ENCODE peak calls at places on chromosomes 7 and 10, in six cellular contexts. Y is foreskin fibroblast; S is choroid plexus epithelial cell; N is HS-27A; D is ureter; O is stimulated activated naive CD4-positive, alpha-beta T cell. L is an unnamed sample.
A peak's percentile ranks its signal among the peaks of the same experiment; 100 is the strongest.

GRCh38 chr7:146701166-146701565 is 584.6 kb downstream of the CNTNAP2 start:
- DNase-seq in S (peak; percentile 80), D (no peak), O (no peak), Y (no peak), N (no peak), L (no peak)

GRCh38 chr10:36489928-36490279 is 635.5 kb upstream of the ANKRD30A start:
- DNase-seq in Y (no peak), N (peak; percentile 29), O (no peak), D (no peak), S (peak; percentile 85), L (no peak)

GRCh38 chr10:6145979-6146432 is 56.7 kb upstream of the PFKFB3 start:
- DNase-seq in N (no peak), S (no peak), O (no peak), D (no peak), Y (no peak), L (no peak)

GRCh38 chr7:157189405-157189804 is 50.7 kb downstream of the UBE3C start:
- DNase-seq in Y (no peak), S (no peak), O (no peak), D (no peak), N (no peak), L (no peak)

GRCh38 chr7:127682140-127682539 is 30.1 kb downstream of the SND1 start:
- DNase-seq in S (no peak), Y (no peak), D (no peak), N (no peak), O (no peak), L (no peak)

GRCh38 chr7:7014827-7015610 is 167.3 kb upstream of the C1GALT1 start:
- DNase-seq in D (no peak), S (no peak), Y (no peak), N (no peak), O (no peak), L (no peak)

GRCh38 chr7:40680657-40681056 is 545.9 kb downstream of the SUGCT start:
- DNase-seq in Y (no peak), D (no peak), N (no peak), S (peak; percentile 62), O (no peak), L (no peak)

GRCh38 chr7:78301361-78301760 is 502.8 kb downstream of the PHTF2 start:
- DNase-seq in S (peak; percentile 9), N (peak; percentile 65), Y (peak; percentile 29), D (no peak), O (no peak), L (no peak)

GRCh38 chr7:157559596-157560257 is 222.9 kb downstream of the DNAJB6 start:
- DNase-seq in O (no peak), D (no peak), S (no peak), N (no peak), Y (no peak), L (no peak)

GRCh38 chr10:129491123-129491734 is 24.2 kb downstream of the MGMT start:
- DNase-seq in Y (no peak), S (peak; percentile 35), O (no peak), N (no peak), D (no peak), L (no peak)

GRCh38 chr10:120181154-120181553 is 275.9 kb upstream of the PLPP4 start:
- DNase-seq in S (no peak), O (no peak), N (no peak), D (no peak), Y (no peak), L (no peak)

GRCh38 chr7:151195616-151196450 is 8.8 kb upstream of the ASB10 start:
- DNase-seq in O (no peak), S (no peak), N (no peak), Y (no peak), D (no peak), L (no peak)

GRCh38 chr7:15245801-15246200 is 316.0 kb downstream of the AGMO start:
- DNase-seq in Y (no peak), S (no peak), N (no peak), D (no peak), O (no peak), L (no peak)

GRCh38 chr7:46511442-46512215 is 590.6 kb upstream of the IGFBP3 start:
- DNase-seq in N (no peak), Y (no peak), S (no peak), D (no peak), O (no peak), L (no peak)

GRCh38 chr7:22932896-22933295 is 81.0 kb downstream of the HYCC1 start:
- DNase-seq in Y (no peak), D (no peak), S (no peak), O (no peak), N (no peak), L (no peak)

GRCh38 chr10:100658269-100658668 is 87.1 kb upstream of the PAX2 start:
- DNase-seq in S (no peak), Y (no peak), D (no peak), O (no peak), N (no peak), L (no peak)

GRCh38 chr7:51455948-51456347 is 139.3 kb upstream of the COBL start:
- DNase-seq in S (no peak), Y (no peak), O (no peak), N (no peak), D (no peak), L (no peak)

GRCh38 chr7:93117852-93118530 is at the start of gene SAMD9:
- DNase-seq in D (peak; percentile 51), N (no peak), Y (peak; percentile 70), S (peak; percentile 93), O (peak; percentile 76), L (peak; percentile 66)

GRCh38 chr7:73577627-73578341 is 595 bp downstream of the TBL2 start:
- DNase-seq in D (peak; percentile 62), O (no peak), N (no peak), S (peak; percentile 35), Y (no peak), L (no peak)

GRCh38 chr10:43199684-43200537 is 61.7 kb downstream of the CSGALNACT2 start:
- DNase-seq in D (no peak), O (no peak), S (no peak), Y (no peak), N (no peak), L (no peak)

GRCh38 chr7:27123021-27123476 is 7.5 kb downstream of the HOXA4 start:
- DNase-seq in D (no peak), N (no peak), Y (no peak), O (no peak), S (no peak), L (no peak)

GRCh38 chr10:30187010-30187409 is 127.6 kb upstream of the JCAD start:
- DNase-seq in S (no peak), Y (no peak), O (no peak), D (no peak), N (no peak), L (no peak)

GRCh38 chr7:12013983-12014382 is 182.0 kb upstream of the THSD7A start:
- DNase-seq in S (no peak), N (no peak), O (no peak), Y (no peak), D (no peak), L (no peak)

GRCh38 chr7:1571261-1571650 is 1.4 kb upstream of the PSMG3 start:
- DNase-seq in Y (no peak), N (no peak), S (peak; percentile 93), D (no peak), O (no peak), L (no peak)

GRCh38 chr7:114082934-114083647 is 164.3 kb upstream of the PPP1R3A start:
- DNase-seq in Y (no peak), D (no peak), O (no peak), N (no peak), S (no peak), L (no peak)

GRCh38 chr10:7606977-7607404 is 59.8 kb downstream of the ITIH5 start:
- DNase-seq in N (no peak), Y (no peak), D (no peak), O (no peak), S (no peak), L (no peak)

GRCh38 chr7:85275204-85275603 is 88.3 kb upstream of the SEMA3D start:
- DNase-seq in S (no peak), Y (no peak), O (no peak), N (no peak), D (no peak), L (no peak)

GRCh38 chr7:108181073-108181985 is 51.2 kb upstream of the LAMB4 start:
- DNase-seq in D (no peak), S (peak; percentile 84), O (peak; percentile 60), Y (no peak), N (peak; percentile 15), L (no peak)

GRCh38 chr10:38143587-38143986 is 49.5 kb downstream of the ZNF37A start:
- DNase-seq in D (no peak), Y (no peak), O (no peak), N (no peak), S (peak; percentile 20), L (no peak)

GRCh38 chr10:117186832-117187615 is 10.3 kb upstream of the KCNK18 start:
- DNase-seq in S (peak; percentile 17), N (no peak), Y (peak; percentile 51), D (no peak), O (peak; percentile 4), L (no peak)

GRCh38 chr7:23696916-23697441 is 13.0 kb upstream of the STK31 start:
- DNase-seq in D (no peak), O (peak; percentile 42), S (peak; percentile 81), Y (peak; percentile 24), N (no peak), L (peak; percentile 31)

GRCh38 chr7:131100357-131101054 is 227.2 kb upstream of the MKLN1 start:
- DNase-seq in O (no peak), Y (no peak), D (no peak), S (no peak), N (no peak), L (peak; percentile 61)

L was measured in T-cell.